ENCODE peak calls at places on chromosome 21, in eight cellular contexts. I is GM12864, Q is NCI-H2029, S is posterior cingulate gyrus, W is RCC 7860, M is NCI-H146, T is iPS-NIHi11, Y is GM04504. O is an unnamed sample.

GRCh38 chr21:43900078-43900385 is 35.0 kb downstream of the AGPAT3 start:
- DNase-seq in I (no peak), Q (no peak), S (no peak), W (no peak), M (no peak), T (no peak), Y (no peak), O (no peak)

GRCh38 chr21:27077501-27077900 is 110.6 kb upstream of the ADAMTS5 start:
- DNase-seq in I (no peak), Q (no peak), S (no peak), W (no peak), M (no peak), T (no peak), Y (no peak), O (no peak)

GRCh38 chr21:16588433-16588860 is 858.7 kb downstream of the USP25 start:
- DNase-seq in I (no peak), Q (peak), S (peak), W (peak), M (no peak), T (peak), Y (peak), O (peak)

GRCh38 chr21:41622831-41623548 is 115.0 kb upstream of the TMPRSS2 start:
- DNase-seq in I (no peak), Q (no peak), S (no peak), W (peak), M (no peak), T (no peak), Y (no peak), O (peak)

GRCh38 chr21:42151148-42152074 is 67.5 kb upstream of the ABCG1 start:
- DNase-seq in I (no peak), Q (no peak), S (no peak), W (no peak), M (no peak), T (no peak), Y (no peak), O (no peak)

GRCh38 chr21:43316156-43316845 is 110.6 kb downstream of the SIK1 start:
- DNase-seq in I (no peak), Q (no peak), S (no peak), W (no peak), M (no peak), T (no peak), Y (no peak), O (no peak)

GRCh38 chr21:35401476-35401875 is 352.4 kb upstream of the RUNX1 start:
- DNase-seq in I (no peak), Q (no peak), S (no peak), W (peak), M (no peak), T (no peak), Y (no peak), O (no peak)

GRCh38 chr21:35905973-35906357 is 154.4 kb downstream of the SETD4 start:
- DNase-seq in I (no peak), Q (no peak), S (no peak), W (no peak), M (no peak), T (no peak), Y (no peak), O (no peak)

GRCh38 chr21:42013338-42013737 is 3.2 kb upstream of the ZBTB21 start:
- DNase-seq in I (no peak), Q (no peak), S (no peak), W (no peak), M (peak), T (no peak), Y (no peak), O (peak)

GRCh38 chr21:41207401-41208388 is 39.7 kb downstream of the BACE2 start:
- DNase-seq in I (no peak), Q (peak), S (no peak), W (peak), M (no peak), T (no peak), Y (peak), O (peak)

GRCh38 chr21:26405735-26406361 is 167.2 kb downstream of the CYYR1 start:
- DNase-seq in I (no peak), Q (no peak), S (no peak), W (peak), M (no peak), T (peak), Y (peak), O (peak)

GRCh38 chr21:44596068-44596725 is 3.9 kb upstream of the KRTAP10-6 start:
- DNase-seq in I (no peak), Q (no peak), S (no peak), W (peak), M (no peak), T (no peak), Y (no peak), O (no peak)

GRCh38 chr21:33132054-33132453 is 62.1 kb downstream of the OLIG1 start:
- DNase-seq in I (no peak), Q (no peak), S (no peak), W (no peak), M (no peak), T (no peak), Y (no peak), O (no peak)

GRCh38 chr21:44421901-44422840 is 33.1 kb upstream of the LRRC3 start:
- DNase-seq in I (no peak), Q (no peak), S (peak), W (no peak), M (no peak), T (no peak), Y (no peak), O (no peak)

GRCh38 chr21:45018131-45019075 is 56.0 kb upstream of the ADARB1 start:
- DNase-seq in I (no peak), Q (no peak), S (peak), W (no peak), M (no peak), T (no peak), Y (no peak), O (no peak)

GRCh38 chr21:38925923-38926322 is 120.2 kb downstream of the ETS2 start:
- DNase-seq in I (no peak), Q (no peak), S (no peak), W (peak), M (no peak), T (no peak), Y (peak), O (peak)

GRCh38 chr21:32457962-32458361 is 45.5 kb downstream of the EVA1C start:
- DNase-seq in I (no peak), Q (no peak), S (no peak), W (no peak), M (no peak), T (no peak), Y (no peak), O (no peak)

GRCh38 chr21:14559144-14559543 is 13.0 kb upstream of the SAMSN1 start:
- DNase-seq in I (no peak), Q (no peak), S (no peak), W (no peak), M (no peak), T (no peak), Y (no peak), O (no peak)

GRCh38 chr21:33642896-33643657 is 776 bp downstream of the ITSN1 start:
- DNase-seq in I (no peak), Q (no peak), S (peak), W (no peak), M (peak), T (peak), Y (no peak), O (peak)

GRCh38 chr21:24225432-24225831 is 1381.8 kb downstream of the MRPL39 start:
- DNase-seq in I (no peak), Q (no peak), S (no peak), W (peak), M (no peak), T (no peak), Y (no peak), O (peak)

GRCh38 chr21:41639336-41639735 is 127.5 kb downstream of the RIPK4 start:
- DNase-seq in I (no peak), Q (no peak), S (no peak), W (no peak), M (no peak), T (no peak), Y (no peak), O (no peak)

GRCh38 chr21:33069994-33070811 is at the start of gene OLIG1:
- DNase-seq in I (no peak), Q (peak), S (peak), W (no peak), M (no peak), T (peak), Y (no peak), O (peak)

GRCh38 chr21:45302082-45303061 is 14.7 kb upstream of the POFUT2 start:
- DNase-seq in I (no peak), Q (no peak), S (no peak), W (no peak), M (no peak), T (no peak), Y (no peak), O (peak)